ENCODE peak calls at places on chromosomes 1 and 21, in six cellular contexts. O is stomach, C is transverse colon, Q is suprapubic skin, T is sigmoid colon, U is HCT116. S is an unnamed sample.

GRCh38 chr1:162081316-162081715 is 11.8 kb downstream of the NOS1AP start:
- DNase-seq in O (no peak), C (no peak), Q (no peak), T (no peak), U (peak; percentile 35), S (no peak)

GRCh38 chr1:168164771-168165170 is 14.0 kb upstream of the TIPRL start:
- DNase-seq in O (no peak), C (no peak), Q (no peak), T (no peak), U (no peak), S (no peak)

GRCh38 chr1:9161963-9162362 is 33.1 kb upstream of the GPR157 start:
- DNase-seq in O (peak; percentile 60), C (no peak), Q (no peak), T (no peak), U (no peak), S (no peak)

GRCh38 chr1:147600119-147601111 is 59.1 kb downstream of the BCL9 start:
- DNase-seq in O (no peak), C (no peak), Q (peak; percentile 84), T (peak; percentile 65), U (no peak), S (no peak)

GRCh38 chr21:33769057-33769456 is 126.8 kb downstream of the ITSN1 start:
- DNase-seq in O (no peak), C (no peak), Q (no peak), T (no peak), U (no peak), S (no peak)

GRCh38 chr1:63448741-63449140 is 74.3 kb downstream of the ITGB3BP start:
- DNase-seq in O (no peak), C (no peak), Q (no peak), T (no peak), U (no peak), S (no peak)

GRCh38 chr1:203638076-203638475 is 11.4 kb downstream of the ATP2B4 start:
- DNase-seq in O (no peak), C (no peak), Q (no peak), T (no peak), U (no peak), S (no peak)

GRCh38 chr1:56535949-56536348 is 43.4 kb downstream of the PLPP3 start:
- DNase-seq in O (peak; percentile 73), C (no peak), Q (no peak), T (no peak), U (no peak), S (no peak)

GRCh38 chr1:224542783-224543440 is 73.2 kb upstream of the CNIH3 start:
- DNase-seq in O (no peak), C (no peak), Q (no peak), T (no peak), U (peak; percentile 84), S (no peak)

GRCh38 chr1:3471356-3472087 is 17.1 kb downstream of the ARHGEF16 start:
- DNase-seq in O (no peak), C (no peak), Q (no peak), T (no peak), U (no peak), S (no peak)

GRCh38 chr1:207603777-207604176 is 41.2 kb upstream of the CR1L start:
- DNase-seq in O (no peak), C (no peak), Q (no peak), T (no peak), U (no peak), S (no peak)

GRCh38 chr1:116902027-116902426 is 7.7 kb upstream of the PTGFRN start:
- DNase-seq in O (no peak), C (no peak), Q (no peak), T (peak; percentile 32), U (no peak), S (no peak)

GRCh38 chr1:209840611-209841010 is 12.8 kb downstream of the UTP25 start:
- DNase-seq in O (no peak), C (no peak), Q (no peak), T (no peak), U (no peak), S (no peak)

GRCh38 chr1:41714613-41715389 is 203.9 kb downstream of the HIVEP3 start:
- DNase-seq in O (no peak), C (no peak), Q (no peak), T (no peak), U (no peak), S (no peak)

GRCh38 chr1:205069371-205070125 is 14.7 kb downstream of the TMEM81 start:
- DNase-seq in O (no peak), C (no peak), Q (peak; percentile 63), T (peak; percentile 62), U (no peak), S (no peak)

GRCh38 chr1:31760422-31760900 is 3.7 kb downstream of the ADGRB2 start:
- DNase-seq in O (no peak), C (no peak), Q (no peak), T (no peak), U (no peak), S (no peak)

GRCh38 chr21:43961382-43961909 is 50.7 kb upstream of the TRAPPC10 start:
- DNase-seq in O (no peak), C (no peak), Q (no peak), T (no peak), U (no peak), S (no peak)

GRCh38 chr1:197690074-197690473 is 85.2 kb downstream of the DENND1B start:
- DNase-seq in O (no peak), C (no peak), Q (no peak), T (no peak), U (no peak), S (no peak)

GRCh38 chr1:33424205-33424604 is 6.7 kb downstream of the PHC2 start:
- DNase-seq in O (no peak), C (no peak), Q (no peak), T (no peak), U (no peak), S (no peak)

GRCh38 chr1:241706967-241707366 is 54.9 kb downstream of the WDR64 start:
- DNase-seq in O (no peak), C (no peak), Q (no peak), T (no peak), U (peak; percentile 42), S (peak; percentile 29)

GRCh38 chr1:185311589-185312225 is 5.3 kb downstream of the IVNS1ABP start:
- DNase-seq in O (no peak), C (no peak), Q (no peak), T (no peak), U (no peak), S (no peak)

GRCh38 chr1:6012529-6013318 is 20.5 kb upstream of the NPHP4 start:
- DNase-seq in O (no peak), C (no peak), Q (no peak), T (no peak), U (no peak), S (no peak)

GRCh38 chr1:237672748-237673147 is 218.0 kb downstream of the ZP4 start:
- DNase-seq in O (no peak), C (no peak), Q (no peak), T (no peak), U (no peak), S (no peak)

GRCh38 chr21:46544003-46544402 is 60.9 kb downstream of the S100B start:
- DNase-seq in O (no peak), C (no peak), Q (no peak), T (peak; percentile 24), U (no peak), S (no peak)

GRCh38 chr1:115477071-115477470 is 139.0 kb upstream of the NGF start:
- DNase-seq in O (no peak), C (no peak), Q (no peak), T (no peak), U (no peak), S (no peak)

GRCh38 chr1:115475252-115475651 is 137.2 kb upstream of the NGF start:
- DNase-seq in O (no peak), C (no peak), Q (no peak), T (no peak), U (no peak), S (no peak)

GRCh38 chr1:115478933-115479551 is 141.0 kb upstream of the NGF start:
- DNase-seq in O (peak; percentile 72), C (peak; percentile 30), Q (no peak), T (no peak), U (no peak), S (peak; percentile 24)

GRCh38 chr1:115475901-115476300 is 137.9 kb upstream of the NGF start:
- DNase-seq in O (no peak), C (no peak), Q (no peak), T (no peak), U (no peak), S (no peak)

GRCh38 chr1:115476616-115477015 is 138.6 kb upstream of the NGF start:
- DNase-seq in O (no peak), C (no peak), Q (no peak), T (no peak), U (no peak), S (no peak)
- TF ChIP-seq CTCF in O (no peak), C (no peak), Q (no peak), T (no peak), U (peak; percentile 17), S (no peak)

GRCh38 chr1:39969531-39970270 is 14.8 kb downstream of the MFSD2A start:
- DNase-seq in O (no peak), C (no peak), Q (no peak), T (no peak), U (no peak), S (no peak)
- TF ChIP-seq POLR2AphosphoS5 in O (no peak), C (no peak), Q (no peak), T (no peak), U (no peak), S (no peak)

GRCh38 chr1:13730751-13731482 is 30.9 kb downstream of the PRDM2 start:
- DNase-seq in O (peak; percentile 50), C (peak; percentile 74), Q (no peak), T (no peak), U (no peak), S (peak; percentile 13)
- TF ChIP-seq POLR2A in O (no peak), C (peak; percentile 56), Q (no peak), T (no peak), U (no peak), S (no peak)

GRCh38 chr1:222464841-222465210 is 83.1 kb downstream of the HHIPL2 start:
- DNase-seq in O (peak; percentile 36), C (peak; percentile 44), Q (no peak), T (peak; percentile 67), U (peak; percentile 68), S (peak; percentile 22)

GRCh38 chr1:222462598-222462997 is 85.3 kb downstream of the HHIPL2 start:
- DNase-seq in O (no peak), C (no peak), Q (no peak), T (no peak), U (no peak), S (no peak)

GRCh38 chr1:222465211-222466041 is 82.5 kb downstream of the HHIPL2 start:
- DNase-seq in O (peak; percentile 94), C (peak; percentile 91), Q (peak; percentile 93), T (peak; percentile 96), U (peak; percentile 85), S (peak; percentile 75)

GRCh38 chr1:222463059-222463730 is 84.7 kb downstream of the HHIPL2 start:
- DNase-seq in O (no peak), C (no peak), Q (no peak), T (no peak), U (no peak), S (no peak)

DNA sequence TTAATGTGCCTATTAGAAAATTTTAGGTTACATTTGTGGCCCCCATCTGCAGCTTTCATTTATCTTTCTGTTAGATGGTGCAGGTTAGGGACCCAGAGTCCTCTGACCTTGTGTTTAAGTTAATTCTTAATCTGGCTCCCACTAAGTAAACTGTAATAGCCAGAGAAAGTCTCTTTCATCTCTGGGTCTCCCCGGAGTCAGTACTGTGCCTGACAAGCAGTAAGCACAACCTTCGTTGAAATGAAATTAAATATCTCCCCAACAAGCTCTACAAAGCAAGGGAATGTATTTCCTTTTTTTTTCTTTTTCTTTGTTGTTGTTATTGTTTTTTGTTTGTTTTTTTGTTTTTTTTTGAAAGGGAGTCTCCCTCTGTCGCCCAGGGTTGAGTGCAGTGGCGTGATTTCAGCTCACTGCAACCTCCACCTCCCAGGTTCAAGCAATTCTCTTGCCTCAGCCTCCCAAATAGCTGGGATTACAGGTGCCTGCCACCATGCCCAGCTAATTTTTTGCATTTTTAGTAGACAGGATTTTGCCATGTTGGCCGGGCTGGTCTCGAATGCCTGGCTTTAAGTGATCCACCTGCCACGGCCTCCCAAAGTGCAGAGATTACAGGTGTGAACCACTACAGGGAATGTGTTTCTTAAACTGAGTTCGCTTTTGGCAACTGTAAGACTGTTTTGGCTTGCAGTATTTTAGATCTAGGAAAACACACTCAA is 81.6 kb downstream of the HHIPL2 start:
- DNase-seq in O (no peak), C (no peak), Q (no peak), T (no peak), U (no peak), S (no peak)
- TF ChIP-seq CTCF in O (no peak), C (no peak), Q (no peak), T (no peak), U (no peak), S (no peak)

S was measured in prostate gland.